ENCODE peak calls at places on chromosomes 16 and 17, in seven cellular contexts. J, T, A, Z, V, C and U are unnamed samples.

GRCh38 chr16:87701066-87701425 is 64.7 kb downstream of the KLHDC4 start:
- DNase-seq in J (no peak), V (no peak), A (no peak), C (no peak), Z (no peak), T (no peak), U (no peak)

GRCh38 chr17:28384281-28385036 is 13.0 kb downstream of the SARM1 start:
- DNase-seq in V (peak), T (no peak), Z (no peak), A (no peak), C (no peak), J (no peak), U (peak)

GRCh38 chr17:67434061-67434525 is 57.0 kb downstream of the PITPNC1 start:
- DNase-seq in T (no peak), Z (peak), C (no peak), A (peak), V (peak), J (peak), U (peak)

GRCh38 chr17:66493283-66494019 is 191.0 kb downstream of the PRKCA start:
- DNase-seq in Z (no peak), J (no peak), A (peak), V (no peak), T (peak), C (peak), U (no peak)

GRCh38 chr16:53893731-53894435 is 189.9 kb downstream of the FTO start:
- DNase-seq in A (peak), J (no peak), C (peak), V (no peak), Z (no peak), T (peak), U (no peak)

GRCh38 chr17:42660692-42661345 is 1.7 kb downstream of the TUBG2 start:
- DNase-seq in A (peak), T (peak), J (no peak), V (no peak), Z (no peak), C (peak), U (no peak)

GRCh38 chr17:72529386-72529785 is 408.6 kb downstream of the SOX9 start:
- DNase-seq in J (no peak), A (no peak), T (no peak), V (no peak), C (no peak), Z (no peak), U (no peak)

GRCh38 chr17:59001158-59001814 is 105.4 kb downstream of the TRIM37 start:
- DNase-seq in C (peak), V (peak), T (peak), J (peak), A (peak), Z (peak), U (peak)

GRCh38 chr16:56851671-56852400 is 13.2 kb upstream of the SLC12A3 start:
- DNase-seq in A (peak), T (peak), Z (no peak), V (peak), C (no peak), J (no peak), U (no peak)

GRCh38 chr16:31298958-31299357 is 39.2 kb downstream of the ITGAM start:
- DNase-seq in J (no peak), V (no peak), C (no peak), T (no peak), A (no peak), Z (no peak), U (no peak)

GRCh38 chr17:42251115-42251514 is 25.1 kb downstream of the STAT5B start:
- DNase-seq in C (no peak), J (no peak), Z (no peak), V (no peak), T (peak), A (peak), U (no peak)

GRCh38 chr16:53291757-53292392 is 142.4 kb upstream of the RBL2 start:
- DNase-seq in T (peak), A (peak), J (no peak), C (no peak), V (no peak), Z (no peak), U (no peak)

GRCh38 chr17:65039349-65039988 is 17.1 kb downstream of the GNA13 start:
- DNase-seq in C (no peak), A (no peak), T (no peak), Z (no peak), V (no peak), J (no peak), U (no peak)

GRCh38 chr17:2064980-2065785 is 10.3 kb downstream of the HIC1 start:
- DNase-seq in C (peak), V (peak), A (peak), J (no peak), T (peak), Z (no peak), U (no peak)

GRCh38 chr17:9072626-9073339 is 51.5 kb downstream of the NTN1 start:
- DNase-seq in C (no peak), Z (no peak), V (no peak), A (no peak), J (peak), T (peak), U (peak)

GRCh38 chr17:47323382-47324223 is at the start of gene EFCAB13:
- DNase-seq in V (peak), Z (peak), J (peak), C (peak), A (peak), T (peak), U (peak)

GRCh38 chr16:29806641-29807425 is 504 bp downstream of the MAZ start:
- DNase-seq in A (peak), Z (no peak), T (no peak), C (peak), V (peak), J (no peak), U (no peak)

GRCh38 chr17:48240562-48241130 is 133.1 kb downstream of the SNX11 start:
- DNase-seq in J (no peak), C (peak), Z (no peak), A (peak), T (peak), V (no peak), U (no peak)

GRCh38 chr16:7745321-7745720 is 412.7 kb downstream of the RBFOX1 start:
- DNase-seq in Z (peak), J (no peak), A (no peak), T (no peak), V (no peak), C (no peak), U (no peak)

GRCh38 chr17:17041018-17041521 is 1.2 kb upstream of the MPRIP start:
- DNase-seq in J (no peak), A (peak), V (peak), T (no peak), Z (peak), C (peak), U (no peak)

GRCh38 chr16:4614571-4615388 is at the start of gene UBALD1:
- DNase-seq in C (peak), V (peak), Z (peak), A (peak), J (peak), T (peak), U (peak)

GRCh38 chr16:25051446-25052160 is 36.4 kb upstream of the ARHGAP17 start:
- DNase-seq in V (no peak), A (peak), T (peak), C (peak), Z (peak), J (no peak), U (no peak)

GRCh38 chr17:50102164-50102991 is 7.2 kb downstream of the PDK2 start:
- DNase-seq in A (no peak), V (no peak), T (no peak), C (no peak), J (peak), Z (peak), U (peak)

GRCh38 chr17:6244796-6245195 is 174.6 kb downstream of the WSCD1 start:
- DNase-seq in A (no peak), T (no peak), J (no peak), V (no peak), C (no peak), Z (no peak), U (no peak)

GRCh38 chr17:68198931-68199836 is 48.7 kb upstream of the AMZ2 start:
- DNase-seq in C (no peak), V (peak), Z (no peak), J (no peak), A (peak), T (no peak), U (no peak)

GRCh38 chr16:85327731-85328664 is 215.7 kb upstream of the CIBAR2 start:
- DNase-seq in Z (peak), V (no peak), A (no peak), C (peak), T (peak), J (no peak), U (no peak)

GRCh38 chr17:62919388-62919787 is 46.6 kb upstream of the TANC2 start:
- DNase-seq in C (peak), A (peak), T (peak), V (no peak), Z (no peak), J (no peak), U (no peak)

GRCh38 chr16:15572329-15573001 is 70.5 kb downstream of the MARF1 start:
- DNase-seq in Z (peak), A (peak), C (peak), V (no peak), J (no peak), T (peak), U (no peak)